ENCODE peak calls at places on chromosomes 7 and 10, in eight cellular contexts. N, B, R, L, K, T, S and Z are unnamed samples.

GRCh38 chr7:28408105-28408973 is 4.0 kb upstream of the CREB5 start:
- DNase-seq in B (no peak), R (peak; percentile 76), T (no peak), N (no peak), S (no peak), K (no peak), L (no peak), Z (no peak)

GRCh38 chr7:26151096-26151495 is 902 bp upstream of the NFE2L3 start:
- DNase-seq in B (no peak), N (no peak), S (no peak), T (no peak), K (no peak), L (no peak), R (no peak), Z (peak; percentile 65)

GRCh38 chr10:29667191-29667590 is 32.4 kb upstream of the SVIL start:
- DNase-seq in S (no peak), K (no peak), L (no peak), B (no peak), T (no peak), N (no peak), R (peak; percentile 56), Z (no peak)

GRCh38 chr7:123770378-123770777 is 21.6 kb upstream of the WASL start:
- DNase-seq in R (no peak), K (peak; percentile 71), T (peak; percentile 38), L (peak; percentile 84), S (peak; percentile 18), N (peak; percentile 67), B (peak; percentile 93), Z (no peak)

GRCh38 chr10:84289521-84290200 is 38.7 kb upstream of the CCSER2 start:
- DNase-seq in K (no peak), S (no peak), T (no peak), B (no peak), N (no peak), R (no peak), L (no peak), Z (no peak)

GRCh38 chr10:42990016-42990720 is 86.7 kb upstream of the RET start:
- DNase-seq in K (no peak), R (no peak), T (no peak), N (no peak), L (no peak), B (no peak), S (no peak), Z (peak; percentile 11)

GRCh38 chr10:104045151-104046089 is 40.3 kb downstream of the COL17A1 start:
- DNase-seq in R (peak; percentile 92), L (peak; percentile 78), T (no peak), K (peak; percentile 82), B (peak; percentile 86), S (peak; percentile 38), N (no peak), Z (no peak)

GRCh38 chr7:936131-937054 is 18.1 kb downstream of the ADAP1 start:
- DNase-seq in R (no peak), L (peak; percentile 48), B (peak; percentile 76), T (peak; percentile 86), S (no peak), N (no peak), K (peak; percentile 68), Z (no peak)

GRCh38 chr7:29538322-29538874 is 25.2 kb upstream of the PRR15 start:
- DNase-seq in B (no peak), T (no peak), L (no peak), K (no peak), S (no peak), R (peak; percentile 78), N (no peak), Z (no peak)

GRCh38 chr10:28676297-28676967 is 889 bp upstream of the BAMBI start:
- DNase-seq in B (no peak), N (no peak), L (no peak), S (no peak), T (no peak), K (no peak), R (peak; percentile 91), Z (no peak)

GRCh38 chr7:157825325-157825724 is 488.5 kb downstream of the DNAJB6 start:
- DNase-seq in B (no peak), N (no peak), K (no peak), T (no peak), S (no peak), L (no peak), R (no peak), Z (no peak)

GRCh38 chr7:113086928-113087277 is 276 bp upstream of the GPR85 start:
- DNase-seq in S (no peak), L (no peak), T (no peak), B (no peak), R (no peak), N (no peak), K (no peak), Z (no peak)

GRCh38 chr7:113087278-113087998 is 811 bp upstream of the GPR85 start:
- DNase-seq in R (no peak), K (peak; percentile 87), N (no peak), L (peak; percentile 10), T (no peak), S (peak; percentile 83), B (peak; percentile 86), Z (peak; percentile 37)

GRCh38 chr7:113084499-113085172 is 2.0 kb downstream of the GPR85 start:
- DNase-seq in N (no peak), S (no peak), T (no peak), K (no peak), B (no peak), R (no peak), L (no peak), Z (no peak)

GRCh38 chr7:113086431-113086888 is at the start of gene GPR85:
- DNase-seq in T (peak; percentile 68), B (peak; percentile 65), L (peak; percentile 26), N (no peak), R (peak; percentile 90), S (no peak), K (peak; percentile 67), Z (peak; percentile 6)

GRCh38 chr7:113085781-113086390 is 741 bp downstream of the GPR85 start:
- DNase-seq in L (peak; percentile 4), S (no peak), N (no peak), B (peak; percentile 25), T (no peak), K (no peak), R (no peak), Z (no peak)
- H3K4me3 ChIP-seq in L (peak overlapping the region; percentile 37), S (peak overlapping the region; percentile 56), N (peak overlapping the region; percentile 63), B (peak overlapping the region; percentile 55), T (no peak overlapping the region), K (peak overlapping the region; percentile 71), R (no peak overlapping the region), Z (no peak overlapping the region)

GRCh38 chr10:73886625-73887024 is 12.3 kb upstream of the CAMK2G start:
- DNase-seq in N (no peak), K (no peak), S (no peak), B (peak; percentile 36), L (no peak), R (peak; percentile 62), T (no peak), Z (no peak)

GRCh38 chr10:73888514-73888913 is 14.2 kb upstream of the CAMK2G start:
- DNase-seq in N (no peak), K (no peak), B (peak; percentile 30), L (no peak), T (no peak), S (no peak), R (no peak), Z (no peak)

GRCh38 chr10:73889014-73889413 is 14.7 kb upstream of the CAMK2G start:
- DNase-seq in L (peak; percentile 55), R (peak; percentile 66), B (peak; percentile 89), T (peak; percentile 61), N (no peak), K (peak; percentile 45), S (peak; percentile 41), Z (no peak)

GRCh38 chr10:73886085-73886529 is 11.8 kb upstream of the CAMK2G start:
- DNase-seq in L (peak; percentile 84), T (no peak), N (no peak), K (peak; percentile 74), B (peak; percentile 88), S (peak; percentile 35), R (peak; percentile 93), Z (peak; percentile 47)

GRCh38 chr10:73887038-73888015 is 13.0 kb upstream of the CAMK2G start:
- DNase-seq in K (peak; percentile 72), B (peak; percentile 92), T (no peak), L (peak; percentile 89), N (no peak), S (peak; percentile 71), R (peak; percentile 67), Z (no peak)
- H3K4me3 ChIP-seq in K (no peak overlapping the region), B (peak overlapping the region; percentile 5), T (no peak overlapping the region), L (no peak overlapping the region), N (no peak overlapping the region), S (no peak overlapping the region), R (no peak overlapping the region), Z (no peak overlapping the region)

GRCh38 chr7:35762781-35763180 is 38.1 kb upstream of the SEPTIN7 start:
- DNase-seq in T (no peak), B (no peak), L (no peak), K (no peak), N (no peak), R (no peak), S (no peak), Z (no peak)

GRCh38 chr7:35757574-35757973 is 43.3 kb upstream of the SEPTIN7 start:
- DNase-seq in L (no peak), S (no peak), R (no peak), T (no peak), K (no peak), N (no peak), B (no peak), Z (no peak)

GRCh38 chr7:35758421-35758820 is 42.4 kb upstream of the SEPTIN7 start:
- DNase-seq in L (peak; percentile 3), B (no peak), K (no peak), N (no peak), R (peak; percentile 77), T (no peak), S (no peak), Z (no peak)

GRCh38 chr7:35760082-35760770 is 40.6 kb upstream of the SEPTIN7 start:
- DNase-seq in B (no peak), S (no peak), T (no peak), K (no peak), L (no peak), N (no peak), R (no peak), Z (no peak)

GRCh38 chr7:35761882-35762720 is 38.8 kb upstream of the SEPTIN7 start:
- DNase-seq in K (peak; percentile 32), B (peak; percentile 57), L (no peak), S (no peak), R (no peak), T (no peak), N (no peak), Z (no peak)
- H3K4me3 ChIP-seq in K (no peak overlapping the region), B (no peak overlapping the region), L (no peak overlapping the region), S (no peak overlapping the region), R (no peak overlapping the region), T (no peak overlapping the region), N (no peak overlapping the region), Z (no peak overlapping the region)

DNA sequence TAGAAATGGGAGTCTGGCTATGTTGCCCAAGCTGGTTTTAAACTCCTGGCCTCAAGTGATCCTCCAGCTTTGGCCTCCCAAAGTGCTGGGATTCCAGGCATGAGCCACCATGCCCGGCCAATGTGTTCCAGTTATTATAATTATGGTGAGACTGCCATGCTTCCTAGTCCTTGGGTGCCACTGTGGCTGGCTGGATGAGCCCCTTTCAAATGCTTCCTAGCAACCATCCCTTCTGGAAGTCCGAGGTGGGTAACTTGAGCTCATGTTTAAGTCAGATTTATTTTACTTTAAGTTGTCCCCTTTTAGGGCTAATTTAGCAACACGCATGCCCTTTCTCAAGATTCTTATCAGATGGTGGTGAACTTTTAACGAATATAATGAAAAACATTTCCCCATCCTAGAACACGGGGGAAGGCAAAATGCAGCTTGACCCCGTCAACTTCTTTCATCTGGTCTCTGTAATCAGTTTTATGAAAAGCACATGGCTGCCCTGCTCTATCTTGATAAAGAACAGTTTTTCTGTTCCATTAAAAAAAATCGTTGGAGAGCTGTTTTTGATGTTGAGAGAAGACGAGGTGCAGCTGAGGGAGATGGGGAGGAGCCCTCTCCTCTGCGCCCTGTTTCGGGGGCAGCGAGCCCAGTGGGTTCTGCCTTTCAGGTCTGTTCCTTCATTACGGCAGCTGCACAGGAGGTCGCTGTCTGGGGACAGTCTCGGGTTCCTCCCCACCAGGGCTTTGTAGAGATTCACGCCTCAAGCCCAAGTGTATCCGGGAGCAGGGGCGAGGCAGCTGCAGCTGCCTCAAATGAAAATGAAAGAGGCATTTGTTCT is 61.0 kb upstream of the MKI67 start:
- DNase-seq in R (no peak), S (no peak), B (no peak), N (no peak), T (no peak), L (no peak), K (no peak), Z (peak; percentile 77)
- H3K4me3 ChIP-seq in R (no peak overlapping the region), S (no peak overlapping the region), B (no peak overlapping the region), N (no peak overlapping the region), T (no peak overlapping the region), L (no peak overlapping the region), K (no peak overlapping the region), Z (peak overlapping the region; percentile 45)